ENCODE peak calls at places on chromosomes 2 and 18, in eight cellular contexts. L is fibroblast of pulmonary artery; Y is AG09309; I is T-helper 2 cell; V is Calu3; A is activated T-cell treated with anti-CD3 and anti-CD28 coated beads, Interleukin-2, amount 50 U/mL, for 1 hour; T is cardiac fibroblast; U is endothelial cell of umbilical vein. W is an unnamed sample.

GRCh38 chr2:123953848-123954247 is 71.2 kb upstream of the CNTNAP5 start:
- DNase-seq in L (peak), Y (no peak), I (no peak), V (no peak), A (no peak), T (peak), U (no peak), W (no peak)

GRCh38 chr2:234451852-234452625 is 44.8 kb downstream of the ARL4C start:
- DNase-seq in L (peak), Y (peak), I (no peak), V (no peak), A (no peak), T (peak), U (no peak), W (no peak)

GRCh38 chr18:5238371-5238758 is 41.3 kb upstream of the AKAIN1 start:
- DNase-seq in L (peak), Y (no peak), I (peak), V (peak), A (no peak), T (peak), U (no peak), W (peak)

GRCh38 chr2:5618271-5618670 is 73.9 kb upstream of the SOX11 start:
- DNase-seq in L (no peak), Y (no peak), I (no peak), V (no peak), A (no peak), T (no peak), U (no peak), W (no peak)

GRCh38 chr2:121648206-121648605 is 1.1 kb downstream of the CLASP1 start:
- DNase-seq in L (no peak), Y (no peak), I (no peak), V (no peak), A (no peak), T (peak), U (no peak), W (no peak)

GRCh38 chr2:7084601-7085000 is 167.4 kb downstream of the RNF144A start:
- DNase-seq in L (no peak), Y (no peak), I (no peak), V (no peak), A (no peak), T (no peak), U (no peak), W (no peak)

GRCh38 chr2:219541611-219542180 is 1.9 kb downstream of the CHPF start:
- DNase-seq in L (peak), Y (no peak), I (peak), V (peak), A (peak), T (peak), U (peak), W (peak)

GRCh38 chr2:203484266-203485112 is 50.6 kb downstream of the RAPH1 start:
- DNase-seq in L (peak), Y (no peak), I (no peak), V (peak), A (peak), T (peak), U (peak), W (no peak)

GRCh38 chr18:3886575-3887322 is 436.8 kb downstream of the TGIF1 start:
- DNase-seq in L (no peak), Y (no peak), I (no peak), V (no peak), A (no peak), T (no peak), U (peak), W (no peak)

GRCh38 chr2:146709004-146709403 is 1135.8 kb upstream of the ACVR2A start:
- DNase-seq in L (no peak), Y (no peak), I (no peak), V (no peak), A (no peak), T (no peak), U (no peak), W (no peak)

GRCh38 chr2:188181884-188182283 is 109.8 kb upstream of the GULP1 start:
- DNase-seq in L (no peak), Y (no peak), I (no peak), V (no peak), A (no peak), T (no peak), U (no peak), W (no peak)

GRCh38 chr18:25739356-25739755 is 351.1 kb downstream of the SS18 start:
- DNase-seq in L (no peak), Y (no peak), I (no peak), V (no peak), A (no peak), T (no peak), U (no peak), W (no peak)

GRCh38 chr18:77081387-77081773 is 51.2 kb downstream of the MBP start:
- DNase-seq in L (peak), Y (no peak), I (no peak), V (no peak), A (no peak), T (peak), U (no peak), W (no peak)

GRCh38 chr2:172919732-172920131 is 155.9 kb upstream of the MAP3K20 start:
- DNase-seq in L (no peak), Y (no peak), I (no peak), V (no peak), A (no peak), T (no peak), U (no peak), W (no peak)

GRCh38 chr2:174333017-174333501 is 1.7 kb upstream of the SP9 start:
- DNase-seq in L (no peak), Y (no peak), I (no peak), V (no peak), A (no peak), T (no peak), U (no peak), W (no peak)

GRCh38 chr2:237673130-237673921 is 45.9 kb downstream of the LRRFIP1 start:
- DNase-seq in L (peak), Y (no peak), I (peak), V (peak), A (peak), T (peak), U (peak), W (peak)

GRCh38 chr18:22391571-22392359 is 25.9 kb downstream of the CTAGE1 start:
- DNase-seq in L (peak), Y (peak), I (no peak), V (peak), A (peak), T (peak), U (peak), W (no peak)

GRCh38 chr2:212480447-212480846 is 58.2 kb downstream of the ERBB4 start:
- DNase-seq in L (no peak), Y (no peak), I (no peak), V (no peak), A (no peak), T (no peak), U (no peak), W (no peak)

GRCh38 chr18:7452331-7452730 is 114.8 kb upstream of the PTPRM start:
- DNase-seq in L (peak), Y (no peak), I (no peak), V (peak), A (no peak), T (peak), U (peak), W (no peak)

GRCh38 chr2:222861411-222862067 is 703 bp downstream of the ACSL3 start:
- DNase-seq in L (peak), Y (no peak), I (peak), V (peak), A (peak), T (peak), U (peak), W (peak)